ENCODE peak calls at places on chromosomes 1 and 21, in four cellular contexts. X is sigmoid colon, P is HCT116, I is stomach. T is an unnamed sample.

GRCh38 chr1:7491089-7491817 is 279.8 kb upstream of the VAMP3 start:
- DNase-seq in X (no peak), P (no peak), I (no peak), T (no peak)

GRCh38 chr21:32515869-32516268 is 69.5 kb downstream of the TCP10L start:
- DNase-seq in X (no peak), P (no peak), I (no peak), T (no peak)

GRCh38 chr1:84442256-84442655 is 36.8 kb upstream of the RPF1 start:
- DNase-seq in X (no peak), P (peak; percentile 67), I (no peak), T (no peak)

GRCh38 chr1:184827600-184828368 is 73.1 kb upstream of the EDEM3 start:
- DNase-seq in X (no peak), P (no peak), I (no peak), T (no peak)

GRCh38 chr1:47569681-47570470 is 132.0 kb downstream of the FOXD2 start:
- DNase-seq in X (no peak), P (peak; percentile 79), I (peak; percentile 65), T (peak; percentile 76)

GRCh38 chr1:163824006-163824405 is 502.3 kb downstream of the NUF2 start:
- DNase-seq in X (peak; percentile 66), P (no peak), I (no peak), T (no peak)

GRCh38 chr21:25412090-25412489 is 195.2 kb downstream of the MRPL39 start:
- DNase-seq in X (no peak), P (no peak), I (no peak), T (no peak)

GRCh38 chr1:31511848-31512615 is 64.3 kb upstream of the TINAGL1 start:
- DNase-seq in X (no peak), P (no peak), I (no peak), T (no peak)

GRCh38 chr1:39754906-39755504 is 16.1 kb downstream of the OXCT2 start:
- DNase-seq in X (no peak), P (no peak), I (no peak), T (no peak)

GRCh38 chr1:112507896-112508241 is 896 bp upstream of the WNT2B start:
- DNase-seq in X (no peak), P (no peak), I (no peak), T (no peak)

GRCh38 chr1:29514361-29515187 is 278.3 kb downstream of the PTPRU start:
- DNase-seq in X (peak; percentile 41), P (no peak), I (peak; percentile 20), T (no peak)

GRCh38 chr21:45607021-45607921 is 36.3 kb upstream of the PCBP3 start:
- DNase-seq in X (no peak), P (no peak), I (no peak), T (no peak)

GRCh38 chr21:17921579-17922530 is 102.7 kb upstream of the C21orf91 start:
- DNase-seq in X (no peak), P (no peak), I (no peak), T (no peak)

GRCh38 chr1:85200870-85201339 is at the start of gene SYDE2:
- DNase-seq in X (peak; percentile 93), P (no peak), I (peak; percentile 82), T (peak; percentile 85)

GRCh38 chr1:118247593-118247992 is 62.6 kb upstream of the SPAG17 start:
- DNase-seq in X (no peak), P (peak; percentile 0), I (no peak), T (no peak)

GRCh38 chr1:31487143-31487542 is 74.1 kb downstream of the SERINC2 start:
- DNase-seq in X (no peak), P (no peak), I (no peak), T (no peak)

GRCh38 chr1:21914468-21914867 is 22.6 kb downstream of the HSPG2 start:
- DNase-seq in X (no peak), P (no peak), I (no peak), T (no peak)
- H3K4me1 ChIP-seq in X (no peaks in the 10 kb centered on the region), P (peaks cover 2% of the 10 kb centered on the region), I (peaks cover 81% of the 10 kb centered on the region), T (peaks cover 57% of the 10 kb centered on the region)

GRCh38 chr1:150227228-150227627 is 8.7 kb downstream of the ANP32E start:
- DNase-seq in X (no peak), P (no peak), I (no peak), T (no peak)
- TF ChIP-seq POLR2AphosphoS5 in X (no peak), P (no peak), I (no peak), T (no peak)

GRCh38 chr1:41432481-41433280 is 51.8 kb downstream of the EDN2 start:
- DNase-seq in X (peak; percentile 91), P (peak; percentile 75), I (peak; percentile 89), T (peak; percentile 97)
- H3K27ac ChIP-seq in X (peak overlapping the region; percentile 62), P (peak overlapping the region; percentile 10), I (peak overlapping the region; percentile 67), T (no peak overlapping the region)

DNA sequence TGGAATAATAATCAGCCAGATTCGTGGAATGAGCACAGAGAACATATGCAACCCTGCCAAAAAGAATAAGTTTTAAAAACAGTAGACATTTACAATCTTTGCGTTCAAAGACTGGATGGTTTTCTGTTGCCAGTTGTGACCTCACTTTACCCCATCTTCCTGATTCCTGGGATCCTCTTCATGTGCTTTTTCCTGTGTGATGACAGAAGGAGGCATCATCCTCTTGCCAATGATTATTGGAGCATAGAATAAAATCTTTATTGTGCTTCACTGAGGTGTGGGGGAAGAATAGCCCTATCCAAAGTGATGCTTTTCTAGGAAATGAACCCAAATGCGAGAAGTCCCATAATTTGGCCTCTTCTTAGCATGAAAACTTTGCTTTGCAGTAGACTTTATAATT is 15.0 kb upstream of the BARHL2 start:
- DNase-seq in X (no peak), P (no peak), I (no peak), T (no peak)
- H3K4me1 ChIP-seq in X (no peaks in the 10 kb centered on the region), P (no peaks in the 10 kb centered on the region), I (no peaks in the 10 kb centered on the region), T (peaks cover 18% of the 10 kb centered on the region)

GRCh38 chr1:176691251-176692228 is 228.6 kb downstream of the PAPPA2 start:
- DNase-seq in X (peak; percentile 69), P (peak; percentile 47), I (no peak), T (peak; percentile 42)

GRCh38 chr1:176692431-176692830 is 229.5 kb downstream of the PAPPA2 start:
- DNase-seq in X (peak; percentile 86), P (no peak), I (no peak), T (no peak)

GRCh38 chr1:176694713-176695112 is 231.7 kb downstream of the PAPPA2 start:
- DNase-seq in X (no peak), P (no peak), I (no peak), T (no peak)

GRCh38 chr1:176692988-176693696 is 230.2 kb downstream of the PAPPA2 start:
- DNase-seq in X (no peak), P (no peak), I (no peak), T (no peak)

DNA sequence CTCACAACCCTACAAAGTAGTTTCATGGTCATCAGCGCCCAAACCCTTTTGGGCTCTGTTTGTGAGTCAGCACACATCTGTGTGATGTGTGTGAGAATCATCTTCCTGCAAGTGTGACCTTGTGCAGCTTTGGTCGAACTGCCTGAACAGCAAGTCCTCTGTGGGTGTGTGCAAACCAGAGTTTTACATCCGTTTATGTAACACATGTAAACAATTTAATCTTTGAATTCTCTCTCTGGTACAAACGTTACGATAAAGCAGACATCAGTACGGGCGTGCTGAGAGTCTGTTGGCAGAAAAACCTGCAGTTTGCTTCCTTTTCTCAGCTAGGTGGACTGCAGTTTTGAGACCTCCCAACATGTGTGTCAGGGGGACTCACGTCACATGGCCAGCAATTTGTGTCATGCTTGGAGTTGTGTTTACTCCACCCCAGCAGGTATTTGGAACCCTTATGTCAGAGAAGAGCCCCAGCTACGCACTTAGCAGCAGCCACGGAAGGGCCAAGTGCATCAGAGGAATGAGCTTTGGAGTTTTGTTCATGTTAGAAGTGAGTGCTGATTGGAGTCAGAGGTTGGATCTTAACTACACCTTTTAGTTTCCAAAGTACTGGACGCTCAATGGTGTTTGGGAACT is 230.8 kb downstream of the PAPPA2 start:
- DNase-seq in X (peak; percentile 78), P (no peak), I (no peak), T (no peak)
- TF ChIP-seq POLR2AphosphoS5 in X (peak; percentile 68), P (no peak), I (peak; percentile 35), T (no peak)